ENCODE peak calls at places on chromosome 10, in four cellular contexts. V, Z, N and M are unnamed samples.

GRCh38 chr10:132459252-132460028 is 62.4 kb downstream of the PWWP2B start:
- DNase-seq in V (no peak), Z (no peak), N (no peak), M (no peak)

GRCh38 chr10:49646256-49646870 is 32.5 kb downstream of the CHAT start:
- DNase-seq in V (no peak), Z (no peak), N (no peak), M (no peak)

GRCh38 chr10:6053816-6054581 is 8.2 kb downstream of the IL2RA start:
- DNase-seq in V (no peak), Z (no peak), N (no peak), M (no peak)

GRCh38 chr10:64859911-64860310 is 1338.7 kb downstream of the REEP3 start:
- DNase-seq in V (no peak), Z (no peak), N (no peak), M (no peak)

GRCh38 chr10:100006241-100006886 is 3.4 kb downstream of the DNMBP start:
- DNase-seq in V (no peak), Z (peak), N (peak), M (peak)

GRCh38 chr10:43140414-43140813 is 2.2 kb downstream of the CSGALNACT2 start:
- DNase-seq in V (no peak), Z (peak), N (no peak), M (peak)

GRCh38 chr10:110075726-110076125 is 67.9 kb downstream of the ADD3 start:
- DNase-seq in V (no peak), Z (no peak), N (no peak), M (no peak)

GRCh38 chr10:50260791-50261281 is 9.5 kb upstream of the ASAH2 start:
- DNase-seq in V (no peak), Z (peak), N (no peak), M (peak)

GRCh38 chr10:90179696-90180407 is 478.5 kb downstream of the KIF20B start:
- DNase-seq in V (no peak), Z (peak), N (no peak), M (no peak)

GRCh38 chr10:111089293-111089692 is 12.5 kb downstream of the ADRA2A start:
- DNase-seq in V (peak), Z (no peak), N (no peak), M (no peak)

GRCh38 chr10:113335603-113336002 is 217.2 kb upstream of the HABP2 start:
- DNase-seq in V (no peak), Z (no peak), N (no peak), M (peak)

GRCh38 chr10:69939481-69939880 is 113.2 kb upstream of the MACROH2A2 start:
- DNase-seq in V (no peak), Z (no peak), N (no peak), M (no peak)

GRCh38 chr10:71419002-71419540 is 22.4 kb downstream of the CDH23 start:
- DNase-seq in V (peak), Z (no peak), N (no peak), M (no peak)

GRCh38 chr10:103512591-103513382 is 19.3 kb downstream of the NEURL1 start:
- DNase-seq in V (no peak), Z (no peak), N (no peak), M (no peak)

GRCh38 chr10:76150139-76150885 is 718.9 kb downstream of the LRMDA start:
- DNase-seq in V (peak), Z (peak), N (no peak), M (no peak)

GRCh38 chr10:4212111-4212635 is 427.2 kb upstream of the KLF6 start:
- DNase-seq in V (no peak), Z (no peak), N (no peak), M (no peak)

GRCh38 chr10:121077331-121077730 is 226.2 kb downstream of the WDR11 start:
- DNase-seq in V (peak), Z (peak), N (no peak), M (no peak)

GRCh38 chr10:13327516-13327915 is 20.6 kb downstream of the SEPHS1 start:
- DNase-seq in V (no peak), Z (no peak), N (no peak), M (no peak)

GRCh38 chr10:45557275-45557905 is 115.2 kb downstream of the ZFAND4 start:
- DNase-seq in V (no peak), Z (no peak), N (no peak), M (no peak)

GRCh38 chr10:31121797-31122586 is 90.3 kb upstream of the ZNF438 start:
- DNase-seq in V (no peak), Z (no peak), N (no peak), M (peak)

GRCh38 chr10:89120931-89121907 is 85.9 kb downstream of the CH25H start:
- DNase-seq in V (no peak), Z (no peak), N (no peak), M (no peak)

GRCh38 chr10:128035557-128035973 is 90.7 kb downstream of the MKI67 start:
- DNase-seq in V (no peak), Z (peak), N (peak), M (no peak)

GRCh38 chr10:113047963-113048781 is 98.1 kb downstream of the TCF7L2 start:
- DNase-seq in V (no peak), Z (peak), N (no peak), M (no peak)

GRCh38 chr10:106083572-106083971 is 1080.9 kb downstream of the SORCS1 start:
- DNase-seq in V (no peak), Z (no peak), N (no peak), M (no peak)

GRCh38 chr10:113108180-113108835 is 158.3 kb downstream of the TCF7L2 start:
- DNase-seq in V (no peak), Z (peak), N (peak), M (no peak)

GRCh38 chr10:108653466-108653865 is 1269.8 kb downstream of the XPNPEP1 start:
- DNase-seq in V (no peak), Z (no peak), N (no peak), M (no peak)

GRCh38 chr10:78970261-78970660 is 98.5 kb upstream of the ZMIZ1 start:
- DNase-seq in V (no peak), Z (no peak), N (no peak), M (no peak)

GRCh38 chr10:60293797-60294196 is 95.9 kb downstream of the ANK3 start:
- DNase-seq in V (no peak), Z (no peak), N (no peak), M (no peak)

GRCh38 chr10:48399056-48399541 is 92.6 kb downstream of the MAPK8 start:
- DNase-seq in V (no peak), Z (no peak), N (no peak), M (no peak)

GRCh38 chr10:58457761-58458616 is 54.7 kb upstream of the BICC1 start:
- DNase-seq in V (no peak), Z (peak), N (no peak), M (peak)

GRCh38 chr10:114868801-114869200 is 47.2 kb downstream of the FHIP2A start:
- DNase-seq in V (no peak), Z (peak), N (no peak), M (peak)

GRCh38 chr10:93701903-93702277 is 502 bp downstream of the FRA10AC1 start:
- DNase-seq in V (no peak), Z (peak), N (no peak), M (peak)

GRCh38 chr10:115092555-115093285 is 445 bp upstream of the ATRNL1 start:
- DNase-seq in V (peak), Z (peak), N (no peak), M (no peak)

GRCh38 chr10:29403208-29403607 is 114.3 kb downstream of the LYZL1 start:
- DNase-seq in V (no peak), Z (no peak), N (no peak), M (no peak)

GRCh38 chr10:100508691-100509150 is 10.9 kb downstream of the SEC31B start:
- DNase-seq in V (no peak), Z (peak), N (peak), M (peak)

GRCh38 chr10:44963772-44964633 is 4.4 kb downstream of the RASSF4 start:
- DNase-seq in V (peak), Z (no peak), N (no peak), M (no peak)

GRCh38 chr10:87000491-87000890 is 19.6 kb upstream of the FAM25A start:
- DNase-seq in V (no peak), Z (no peak), N (no peak), M (no peak)